ENCODE peak calls at places on chromosomes 16 and 17, in seven cellular contexts. One of them, this sample, is unnamed.
A peak's percentile ranks its signal among the peaks of the same experiment; 100 is the strongest.

GRCh38 chr16:3431779-3432219 is 11.5 kb downstream of the ZNF597 start:
- DNase-seq in spleen: peak; percentile 90
- DNase-seq in transverse colon: peak; percentile 19
- DNase-seq in sigmoid colon: peak; percentile 73
- DNase-seq in esophagus muscularis mucosa: no peak
- DNase-seq in GM12891: peak; percentile 42
- DNase-seq in stomach: peak; percentile 35
- DNase-seq in this sample: no peak

GRCh38 chr17:58783380-58783779 is 27.7 kb downstream of the PPM1E start:
- DNase-seq in spleen: no peak
- DNase-seq in transverse colon: no peak
- DNase-seq in sigmoid colon: no peak
- DNase-seq in esophagus muscularis mucosa: no peak
- DNase-seq in GM12891: no peak
- DNase-seq in stomach: no peak
- DNase-seq in this sample: no peak

GRCh38 chr16:1706386-1707192 is 594 bp downstream of the MAPK8IP3 start:
- DNase-seq in spleen: no peak
- DNase-seq in transverse colon: no peak
- DNase-seq in sigmoid colon: no peak
- DNase-seq in esophagus muscularis mucosa: no peak
- DNase-seq in GM12891: peak; percentile 58
- DNase-seq in stomach: no peak
- DNase-seq in this sample: peak; percentile 66

GRCh38 chr17:17355426-17355825 is 52.3 kb downstream of the NT5M start:
- DNase-seq in spleen: peak; percentile 67
- DNase-seq in transverse colon: no peak
- DNase-seq in sigmoid colon: peak; percentile 50
- DNase-seq in esophagus muscularis mucosa: no peak
- DNase-seq in GM12891: no peak
- DNase-seq in stomach: no peak
- DNase-seq in this sample: peak; percentile 6

GRCh38 chr17:76560036-76560876 is 20.4 kb downstream of the PRCD start:
- DNase-seq in spleen: no peak
- DNase-seq in transverse colon: no peak
- DNase-seq in sigmoid colon: no peak
- DNase-seq in esophagus muscularis mucosa: no peak
- DNase-seq in GM12891: no peak
- DNase-seq in stomach: no peak
- DNase-seq in this sample: no peak

GRCh38 chr16:66616169-66616568 is 11.7 kb downstream of the CMTM3 start:
- DNase-seq in spleen: no peak
- DNase-seq in transverse colon: no peak
- DNase-seq in sigmoid colon: no peak
- DNase-seq in esophagus muscularis mucosa: no peak
- DNase-seq in GM12891: no peak
- DNase-seq in stomach: no peak
- DNase-seq in this sample: no peak

GRCh38 chr17:66652840-66653507 is 181.9 kb upstream of the CACNG5 start:
- DNase-seq in spleen: no peak
- DNase-seq in transverse colon: no peak
- DNase-seq in sigmoid colon: no peak
- DNase-seq in esophagus muscularis mucosa: no peak
- DNase-seq in GM12891: no peak
- DNase-seq in stomach: no peak
- DNase-seq in this sample: no peak

GRCh38 chr16:57690782-57691471 is 3.7 kb upstream of the DRC7 start:
- DNase-seq in spleen: peak; percentile 71
- DNase-seq in transverse colon: no peak
- DNase-seq in sigmoid colon: peak; percentile 36
- DNase-seq in esophagus muscularis mucosa: no peak
- DNase-seq in GM12891: no peak
- DNase-seq in stomach: no peak
- DNase-seq in this sample: no peak

GRCh38 chr16:10098991-10099390 is 83.2 kb downstream of the GRIN2A start:
- DNase-seq in spleen: no peak
- DNase-seq in transverse colon: no peak
- DNase-seq in sigmoid colon: no peak
- DNase-seq in esophagus muscularis mucosa: no peak
- DNase-seq in GM12891: no peak
- DNase-seq in stomach: no peak
- DNase-seq in this sample: no peak

GRCh38 chr16:84818989-84819643 is 669 bp upstream of the CRISPLD2 start:
- DNase-seq in spleen: no peak
- DNase-seq in transverse colon: no peak
- DNase-seq in sigmoid colon: no peak
- DNase-seq in esophagus muscularis mucosa: no peak
- DNase-seq in GM12891: no peak
- DNase-seq in stomach: no peak
- DNase-seq in this sample: no peak

GRCh38 chr16:84247844-84248243 is 8.0 kb upstream of the KCNG4 start:
- DNase-seq in spleen: no peak
- DNase-seq in transverse colon: no peak
- DNase-seq in sigmoid colon: no peak
- DNase-seq in esophagus muscularis mucosa: no peak
- DNase-seq in GM12891: no peak
- DNase-seq in stomach: no peak
- DNase-seq in this sample: no peak

GRCh38 chr17:66076546-66077190 is 115.3 kb downstream of the CEP112 start:
- DNase-seq in spleen: no peak
- DNase-seq in transverse colon: no peak
- DNase-seq in sigmoid colon: no peak
- DNase-seq in esophagus muscularis mucosa: no peak
- DNase-seq in GM12891: no peak
- DNase-seq in stomach: no peak
- DNase-seq in this sample: no peak

GRCh38 chr17:63945851-63946439 is 13.8 kb upstream of the CD79B start:
- DNase-seq in spleen: peak; percentile 90
- DNase-seq in transverse colon: no peak
- DNase-seq in sigmoid colon: no peak
- DNase-seq in esophagus muscularis mucosa: no peak
- DNase-seq in GM12891: peak; percentile 70
- DNase-seq in stomach: no peak
- DNase-seq in this sample: peak; percentile 57

GRCh38 chr17:1229354-1229890 is 40.8 kb upstream of the BHLHA9 start:
- DNase-seq in spleen: peak; percentile 93
- DNase-seq in transverse colon: peak; percentile 89
- DNase-seq in sigmoid colon: peak; percentile 82
- DNase-seq in esophagus muscularis mucosa: peak; percentile 94
- DNase-seq in GM12891: peak; percentile 96
- DNase-seq in stomach: peak; percentile 71
- DNase-seq in this sample: peak; percentile 96

GRCh38 chr17:68849673-68850260 is 105.4 kb downstream of the ABCA8 start:
- DNase-seq in spleen: no peak
- DNase-seq in transverse colon: no peak
- DNase-seq in sigmoid colon: no peak
- DNase-seq in esophagus muscularis mucosa: no peak
- DNase-seq in GM12891: no peak
- DNase-seq in stomach: no peak
- DNase-seq in this sample: no peak

GRCh38 chr16:61549332-61549731 is 486.9 kb downstream of the CDH8 start:
- DNase-seq in spleen: no peak
- DNase-seq in transverse colon: no peak
- DNase-seq in sigmoid colon: no peak
- DNase-seq in esophagus muscularis mucosa: no peak
- DNase-seq in GM12891: no peak
- DNase-seq in stomach: no peak
- DNase-seq in this sample: no peak

GRCh38 chr17:29147682-29148081 is 32.5 kb downstream of the MYO18A start:
- DNase-seq in spleen: no peak
- DNase-seq in transverse colon: no peak
- DNase-seq in sigmoid colon: no peak
- DNase-seq in esophagus muscularis mucosa: no peak
- DNase-seq in GM12891: no peak
- DNase-seq in stomach: no peak
- DNase-seq in this sample: no peak

GRCh38 chr16:67206838-67207115 is 7.8 kb downstream of the ELMO3 start:
- DNase-seq in spleen: no peak
- DNase-seq in transverse colon: no peak
- DNase-seq in sigmoid colon: no peak
- DNase-seq in esophagus muscularis mucosa: no peak
- DNase-seq in GM12891: no peak
- DNase-seq in stomach: no peak
- DNase-seq in this sample: no peak

GRCh38 chr17:2192367-2193028 is 111.1 kb downstream of the SMG6 start:
- DNase-seq in spleen: peak; percentile 76
- DNase-seq in transverse colon: peak; percentile 19
- DNase-seq in sigmoid colon: no peak
- DNase-seq in esophagus muscularis mucosa: no peak
- DNase-seq in GM12891: no peak
- DNase-seq in stomach: no peak
- DNase-seq in this sample: no peak

GRCh38 chr17:77462101-77462500 is 321.3 kb downstream of the SEC14L1 start:
- DNase-seq in spleen: peak; percentile 89
- DNase-seq in transverse colon: peak; percentile 52
- DNase-seq in sigmoid colon: no peak
- DNase-seq in esophagus muscularis mucosa: no peak
- DNase-seq in GM12891: no peak
- DNase-seq in stomach: no peak
- DNase-seq in this sample: no peak

GRCh38 chr17:17413821-17414220 is 63.0 kb upstream of the MED9 start:
- DNase-seq in spleen: no peak
- DNase-seq in transverse colon: no peak
- DNase-seq in sigmoid colon: peak; percentile 20
- DNase-seq in esophagus muscularis mucosa: no peak
- DNase-seq in GM12891: no peak
- DNase-seq in stomach: no peak
- DNase-seq in this sample: no peak

GRCh38 chr16:28935924-28936783 is 4.4 kb downstream of the CD19 start:
- DNase-seq in spleen: peak; percentile 94
- DNase-seq in transverse colon: peak; percentile 89
- DNase-seq in sigmoid colon: peak; percentile 82
- DNase-seq in esophagus muscularis mucosa: peak; percentile 93
- DNase-seq in GM12891: peak; percentile 91
- DNase-seq in stomach: peak; percentile 88
- DNase-seq in this sample: peak; percentile 91

GRCh38 chr16:53085539-53086450 is 31.0 kb downstream of the CHD9 start:
- DNase-seq in spleen: no peak
- DNase-seq in transverse colon: no peak
- DNase-seq in sigmoid colon: no peak
- DNase-seq in esophagus muscularis mucosa: no peak
- DNase-seq in GM12891: no peak
- DNase-seq in stomach: no peak
- DNase-seq in this sample: no peak

GRCh38 chr17:27471321-27472269 is 15.3 kb downstream of the KSR1 start:
- DNase-seq in spleen: no peak
- DNase-seq in transverse colon: peak; percentile 30
- DNase-seq in sigmoid colon: no peak
- DNase-seq in esophagus muscularis mucosa: no peak
- DNase-seq in GM12891: no peak
- DNase-seq in stomach: no peak
- DNase-seq in this sample: no peak

GRCh38 chr17:38687291-38687690 is 12.5 kb upstream of the EPOP start:
- DNase-seq in spleen: no peak
- DNase-seq in transverse colon: no peak
- DNase-seq in sigmoid colon: no peak
- DNase-seq in esophagus muscularis mucosa: no peak
- DNase-seq in GM12891: no peak
- DNase-seq in stomach: no peak
- DNase-seq in this sample: no peak

GRCh38 chr17:41835800-41836549 is at the start of gene NT5C3B:
- DNase-seq in spleen: peak; percentile 88
- DNase-seq in transverse colon: peak; percentile 66
- DNase-seq in sigmoid colon: peak; percentile 82
- DNase-seq in esophagus muscularis mucosa: no peak
- DNase-seq in GM12891: peak; percentile 87
- DNase-seq in stomach: peak; percentile 67
- DNase-seq in this sample: peak; percentile 85
- TF ChIP-seq POLR2A in spleen: no peak
- TF ChIP-seq POLR2A in transverse colon: no peak
- TF ChIP-seq POLR2A in sigmoid colon: no peak
- TF ChIP-seq POLR2A in esophagus muscularis mucosa: no peak
- TF ChIP-seq POLR2A in GM12891: no peak
- TF ChIP-seq POLR2A in stomach: no peak
- TF ChIP-seq POLR2A in this sample: peak; percentile 49

GRCh38 chr16:15434425-15435215 is at the start of gene BMERB1:
- DNase-seq in spleen: peak; percentile 81
- DNase-seq in transverse colon: peak; percentile 37
- DNase-seq in sigmoid colon: peak; percentile 88
- DNase-seq in esophagus muscularis mucosa: no peak
- DNase-seq in GM12891: peak; percentile 19
- DNase-seq in stomach: peak; percentile 59
- DNase-seq in this sample: no peak
- TF ChIP-seq POLR2AphosphoS5 in spleen: peak; percentile 90
- TF ChIP-seq POLR2AphosphoS5 in transverse colon: peak; percentile 70
- TF ChIP-seq POLR2AphosphoS5 in sigmoid colon: peak; percentile 94
- TF ChIP-seq POLR2AphosphoS5 in esophagus muscularis mucosa: peak; percentile 92
- TF ChIP-seq POLR2AphosphoS5 in GM12891: no peak
- TF ChIP-seq POLR2AphosphoS5 in stomach: peak; percentile 89
- TF ChIP-seq POLR2AphosphoS5 in this sample: no peak

GRCh38 chr17:73899839-73900238 is 255.6 kb upstream of the SDK2 start:
- DNase-seq in spleen: no peak
- DNase-seq in transverse colon: no peak
- DNase-seq in sigmoid colon: no peak
- DNase-seq in esophagus muscularis mucosa: no peak
- DNase-seq in GM12891: no peak
- DNase-seq in stomach: no peak
- DNase-seq in this sample: no peak
- TF ChIP-seq POLR2A in spleen: no peak
- TF ChIP-seq POLR2A in transverse colon: no peak
- TF ChIP-seq POLR2A in sigmoid colon: no peak
- TF ChIP-seq POLR2A in esophagus muscularis mucosa: no peak
- TF ChIP-seq POLR2A in GM12891: no peak
- TF ChIP-seq POLR2A in stomach: no peak
- TF ChIP-seq POLR2A in this sample: no peak

DNA sequence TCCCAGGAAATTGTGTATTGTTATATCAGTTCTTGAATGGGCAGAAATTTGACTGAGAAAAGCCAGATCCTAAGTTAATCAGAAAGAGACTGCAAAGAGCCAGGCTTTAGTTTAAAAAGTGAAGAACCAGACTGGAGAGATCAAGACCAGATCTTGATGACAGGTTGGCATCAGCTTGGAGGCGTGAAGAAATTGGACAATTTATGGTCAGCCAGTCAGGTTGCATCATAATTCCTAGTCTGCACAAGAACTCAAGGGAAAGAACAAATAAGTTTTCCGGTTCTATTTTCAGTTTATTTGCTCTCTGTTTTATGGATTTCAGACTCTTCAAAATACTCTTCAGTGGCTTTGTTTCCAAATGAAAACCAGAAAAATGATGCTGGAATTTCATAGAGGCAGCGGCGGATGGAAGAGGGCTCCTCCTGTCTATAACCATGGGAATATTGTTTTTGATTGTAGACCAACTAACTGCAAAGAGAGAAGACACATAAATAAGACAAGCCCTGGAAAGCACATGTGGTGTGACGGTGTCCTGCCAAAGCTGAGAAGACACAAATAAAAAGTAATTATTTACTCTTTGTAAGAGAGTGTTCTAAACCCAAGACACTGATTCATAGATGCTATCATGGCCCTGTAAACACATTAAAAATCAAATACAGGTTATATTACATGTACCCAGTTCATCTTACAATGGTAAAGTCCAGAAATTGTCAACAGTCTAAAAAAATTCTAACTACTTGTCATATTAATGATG is 91.7 kb downstream of the PCTP start:
- DNase-seq in spleen: no peak
- DNase-seq in transverse colon: no peak
- DNase-seq in sigmoid colon: no peak
- DNase-seq in esophagus muscularis mucosa: no peak
- DNase-seq in GM12891: no peak
- DNase-seq in stomach: no peak
- DNase-seq in this sample: no peak
- TF ChIP-seq POLR2AphosphoS5 in spleen: no peak
- TF ChIP-seq POLR2AphosphoS5 in transverse colon: no peak
- TF ChIP-seq POLR2AphosphoS5 in sigmoid colon: peak; percentile 47
- TF ChIP-seq POLR2AphosphoS5 in esophagus muscularis mucosa: no peak
- TF ChIP-seq POLR2AphosphoS5 in GM12891: no peak
- TF ChIP-seq POLR2AphosphoS5 in stomach: no peak
- TF ChIP-seq POLR2AphosphoS5 in this sample: no peak

This sample was measured in GM12892.